ENCODE peak calls at places on chromosomes 16 and 17, in ten cellular contexts. I, W, D, B, Q, E, X, J, M and L are unnamed samples.

GRCh38 chr16:53836680-53837079 is 132.7 kb downstream of the FTO start:
- DNase-seq in I (no peak), W (no peak), D (no peak), B (no peak), Q (no peak), E (no peak), X (no peak), J (no peak), M (no peak), L (no peak)

GRCh38 chr16:11407047-11407982 is 62.1 kb downstream of the RMI2 start:
- DNase-seq in I (peak), W (peak), D (peak), B (peak), Q (peak), E (peak), X (peak), J (no peak), M (peak), L (peak)

GRCh38 chr16:65937455-65937854 is 429.0 kb upstream of the CDH5 start:
- DNase-seq in I (no peak), W (no peak), D (no peak), B (no peak), Q (no peak), E (no peak), X (no peak), J (no peak), M (no peak), L (no peak)

GRCh38 chr16:67194257-67194656 is 2.3 kb downstream of the E2F4 start:
- DNase-seq in I (no peak), W (no peak), D (no peak), B (no peak), Q (no peak), E (no peak), X (no peak), J (no peak), M (no peak), L (no peak)

GRCh38 chr17:60315650-60316049 is 76.3 kb downstream of the USP32 start:
- DNase-seq in I (no peak), W (no peak), D (peak), B (no peak), Q (no peak), E (no peak), X (no peak), J (no peak), M (no peak), L (peak)

GRCh38 chr17:3565143-3565542 is 7.5 kb upstream of the TRPV3 start:
- DNase-seq in I (no peak), W (no peak), D (no peak), B (no peak), Q (no peak), E (no peak), X (no peak), J (no peak), M (no peak), L (no peak)

GRCh38 chr17:15029469-15029868 is 235.7 kb downstream of the PMP22 start:
- DNase-seq in I (no peak), W (no peak), D (no peak), B (no peak), Q (no peak), E (no peak), X (no peak), J (no peak), M (no peak), L (no peak)

GRCh38 chr17:43734376-43734775 is 24.2 kb downstream of the SOST start:
- DNase-seq in I (no peak), W (no peak), D (no peak), B (peak), Q (no peak), E (peak), X (no peak), J (no peak), M (no peak), L (peak)

GRCh38 chr16:71565812-71566700 is 10.8 kb downstream of the TAT start:
- DNase-seq in I (no peak), W (no peak), D (no peak), B (no peak), Q (no peak), E (no peak), X (no peak), J (no peak), M (no peak), L (no peak)

GRCh38 chr17:82865274-82865673 is 25.5 kb upstream of the ZNF750 start:
- DNase-seq in I (no peak), W (no peak), D (no peak), B (no peak), Q (no peak), E (no peak), X (no peak), J (no peak), M (no peak), L (no peak)

GRCh38 chr16:57994361-57994760 is 6.1 kb downstream of the ZNF319 start:
- DNase-seq in I (no peak), W (no peak), D (no peak), B (no peak), Q (no peak), E (no peak), X (no peak), J (no peak), M (no peak), L (no peak)

GRCh38 chr17:51869387-51869786 is 289.1 kb downstream of the CA10 start:
- DNase-seq in I (no peak), W (no peak), D (peak), B (no peak), Q (no peak), E (no peak), X (peak), J (no peak), M (peak), L (peak)

GRCh38 chr17:41728056-41728455 is 6.4 kb downstream of the HAP1 start:
- DNase-seq in I (no peak), W (no peak), D (no peak), B (no peak), Q (no peak), E (no peak), X (no peak), J (no peak), M (no peak), L (no peak)

GRCh38 chr16:11792404-11793260 is 4.4 kb downstream of the ZC3H7A start:
- DNase-seq in I (peak), W (no peak), D (peak), B (no peak), Q (no peak), E (no peak), X (peak), J (peak), M (no peak), L (no peak)

GRCh38 chr16:1288813-1289479 is 20.5 kb upstream of the UBE2I start:
- DNase-seq in I (no peak), W (no peak), D (peak), B (no peak), Q (no peak), E (no peak), X (peak), J (no peak), M (peak), L (no peak)

GRCh38 chr17:78128616-78129384 is at the start of gene TMC6:
- DNase-seq in I (peak), W (no peak), D (peak), B (no peak), Q (peak), E (no peak), X (no peak), J (peak), M (peak), L (no peak)

GRCh38 chr17:42010898-42011516 is 6.2 kb downstream of the DNAJC7 start:
- DNase-seq in I (no peak), W (no peak), D (peak), B (no peak), Q (peak), E (peak), X (no peak), J (no peak), M (peak), L (peak)

GRCh38 chr16:29717113-29717512 is 28.7 kb downstream of the C16orf54 start:
- DNase-seq in I (no peak), W (no peak), D (no peak), B (no peak), Q (no peak), E (no peak), X (no peak), J (no peak), M (no peak), L (no peak)

GRCh38 chr16:22782299-22782698 is 31.7 kb upstream of the HS3ST2 start:
- DNase-seq in I (no peak), W (no peak), D (no peak), B (no peak), Q (no peak), E (no peak), X (no peak), J (no peak), M (peak), L (no peak)

GRCh38 chr17:334974-335481 is 17.6 kb downstream of the RPH3AL start:
- DNase-seq in I (no peak), W (no peak), D (no peak), B (no peak), Q (no peak), E (no peak), X (no peak), J (peak), M (no peak), L (no peak)

GRCh38 chr17:76969598-76970172 is 101.5 kb downstream of the MGAT5B start:
- DNase-seq in I (no peak), W (no peak), D (no peak), B (no peak), Q (no peak), E (no peak), X (peak), J (no peak), M (peak), L (no peak)

GRCh38 chr16:27267037-27267677 is 1.4 kb downstream of the NSMCE1 start:
- DNase-seq in I (no peak), W (no peak), D (no peak), B (no peak), Q (no peak), E (no peak), X (no peak), J (no peak), M (no peak), L (no peak)

GRCh38 chr16:19102187-19102872 is 11.4 kb upstream of the ITPRIPL2 start:
- DNase-seq in I (no peak), W (no peak), D (no peak), B (no peak), Q (no peak), E (no peak), X (no peak), J (no peak), M (no peak), L (no peak)

GRCh38 chr16:67181346-67181745 is 2.4 kb downstream of the MATCAP1 start:
- DNase-seq in I (no peak), W (peak), D (no peak), B (no peak), Q (no peak), E (peak), X (no peak), J (no peak), M (no peak), L (peak)

GRCh38 chr16:11233727-11234376 is 22.2 kb downstream of the SOCS1 start:
- DNase-seq in I (no peak), W (no peak), D (no peak), B (no peak), Q (no peak), E (no peak), X (no peak), J (no peak), M (no peak), L (no peak)

GRCh38 chr17:17547210-17547764 is 44.2 kb downstream of the PEMT start:
- DNase-seq in I (no peak), W (no peak), D (peak), B (no peak), Q (no peak), E (no peak), X (peak), J (no peak), M (no peak), L (no peak)

GRCh38 chr17:59496178-59496577 is 69.2 kb upstream of the DHX40 start:
- DNase-seq in I (no peak), W (no peak), D (no peak), B (no peak), Q (no peak), E (no peak), X (no peak), J (no peak), M (no peak), L (no peak)

GRCh38 chr16:11089504-11090124 is 145.2 kb downstream of the CLEC16A start:
- DNase-seq in I (peak), W (peak), D (no peak), B (no peak), Q (no peak), E (peak), X (no peak), J (no peak), M (no peak), L (peak)

DNA sequence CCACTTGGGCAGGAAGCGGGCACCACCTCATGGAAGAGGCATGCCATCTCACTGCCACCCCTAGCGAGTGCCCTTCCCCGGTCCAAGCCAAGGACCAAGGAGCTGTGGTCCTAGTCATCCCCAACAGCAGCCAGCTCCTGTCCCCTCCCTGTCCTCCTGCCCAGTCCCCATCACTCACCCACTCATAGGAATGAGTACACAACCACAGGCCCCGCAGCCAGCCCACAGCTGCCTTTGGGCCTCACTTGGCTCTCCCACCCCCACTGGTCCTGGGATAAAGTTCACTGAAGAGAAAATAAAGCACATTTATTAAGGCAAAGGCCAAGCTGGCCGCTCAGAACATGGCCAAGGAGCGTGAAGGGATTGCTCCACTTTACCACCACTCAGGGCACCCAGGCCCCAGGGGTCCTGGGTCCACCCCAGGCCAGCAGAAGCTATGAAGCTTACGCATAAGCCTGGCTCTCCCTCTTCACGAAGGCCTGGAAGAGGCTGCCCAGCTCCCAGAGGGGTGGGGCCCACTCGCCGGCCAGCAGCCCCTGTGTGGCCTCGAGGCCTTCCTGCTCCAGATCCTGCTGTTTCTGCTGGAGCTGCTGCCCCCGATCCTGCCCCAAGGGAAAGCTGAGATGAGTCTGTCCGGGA is 3.6 kb downstream of the SCRN2 start:
- DNase-seq in I (no peak), W (no peak), D (peak), B (no peak), Q (no peak), E (peak), X (no peak), J (no peak), M (no peak), L (peak)
- TF ChIP-seq CTCF in I (no peak), W (no peak), D (no peak), B (no peak), Q (no peak), E (no peak), X (no peak), J (no peak), M (no peak), L (no peak)

GRCh38 chr17:63589646-63590045 is 11.0 kb upstream of the TACO1 start:
- DNase-seq in I (no peak), W (no peak), D (no peak), B (no peak), Q (no peak), E (no peak), X (no peak), J (no peak), M (no peak), L (no peak)

GRCh38 chr17:63592797-63593196 is 7.9 kb upstream of the TACO1 start:
- DNase-seq in I (no peak), W (no peak), D (no peak), B (no peak), Q (no peak), E (no peak), X (no peak), J (no peak), M (no peak), L (no peak)

GRCh38 chr17:63587770-63588169 is 12.9 kb upstream of the TACO1 start:
- DNase-seq in I (no peak), W (no peak), D (no peak), B (no peak), Q (no peak), E (peak), X (no peak), J (no peak), M (no peak), L (no peak)

DNA sequence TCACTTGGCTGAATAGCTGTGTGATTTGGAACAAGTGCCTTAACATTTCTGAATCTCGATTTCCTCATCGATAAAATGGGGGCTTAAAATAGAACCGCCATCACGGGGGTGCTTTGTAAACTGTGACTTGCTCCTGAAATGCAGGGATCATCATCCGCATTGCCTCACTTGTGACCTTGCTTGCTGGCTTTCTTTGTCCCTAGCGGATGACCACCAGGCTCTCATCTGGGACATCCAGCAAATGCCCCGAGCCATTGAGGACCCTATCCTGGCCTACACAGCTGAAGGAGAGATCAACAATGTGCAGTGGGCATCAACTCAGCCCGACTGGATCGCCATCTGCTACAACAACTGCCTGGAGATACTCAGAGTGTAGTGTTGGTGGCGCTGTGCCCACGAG is 11.9 kb upstream of the TACO1 start:
- DNase-seq in I (no peak), W (no peak), D (no peak), B (no peak), Q (no peak), E (no peak), X (no peak), J (no peak), M (no peak), L (no peak)
- H3K4me3 ChIP-seq in I (no peak), W (no peak), D (no peak), B (no peak), Q (no peak), E (no peak), X (no peak), J (no peak), M (no peak), L (no peak)

GRCh38 chr17:1643293-1643998 is 2.1 kb downstream of the SCARF1 start:
- DNase-seq in I (peak), W (no peak), D (no peak), B (no peak), Q (peak), E (no peak), X (peak), J (no peak), M (peak), L (no peak)

GRCh38 chr17:1643999-1644492 is 1.5 kb downstream of the SCARF1 start:
- DNase-seq in I (peak), W (no peak), D (no peak), B (no peak), Q (no peak), E (no peak), X (no peak), J (no peak), M (no peak), L (no peak)

GRCh38 chr17:1646199-1646875 is 805 bp upstream of the SCARF1 start:
- DNase-seq in I (no peak), W (no peak), D (no peak), B (no peak), Q (no peak), E (no peak), X (no peak), J (no peak), M (no peak), L (no peak)

GRCh38 chr17:1645207-1646171 is at the start of gene SCARF1:
- DNase-seq in I (peak), W (no peak), D (no peak), B (no peak), Q (no peak), E (no peak), X (no peak), J (no peak), M (no peak), L (no peak)

DNA sequence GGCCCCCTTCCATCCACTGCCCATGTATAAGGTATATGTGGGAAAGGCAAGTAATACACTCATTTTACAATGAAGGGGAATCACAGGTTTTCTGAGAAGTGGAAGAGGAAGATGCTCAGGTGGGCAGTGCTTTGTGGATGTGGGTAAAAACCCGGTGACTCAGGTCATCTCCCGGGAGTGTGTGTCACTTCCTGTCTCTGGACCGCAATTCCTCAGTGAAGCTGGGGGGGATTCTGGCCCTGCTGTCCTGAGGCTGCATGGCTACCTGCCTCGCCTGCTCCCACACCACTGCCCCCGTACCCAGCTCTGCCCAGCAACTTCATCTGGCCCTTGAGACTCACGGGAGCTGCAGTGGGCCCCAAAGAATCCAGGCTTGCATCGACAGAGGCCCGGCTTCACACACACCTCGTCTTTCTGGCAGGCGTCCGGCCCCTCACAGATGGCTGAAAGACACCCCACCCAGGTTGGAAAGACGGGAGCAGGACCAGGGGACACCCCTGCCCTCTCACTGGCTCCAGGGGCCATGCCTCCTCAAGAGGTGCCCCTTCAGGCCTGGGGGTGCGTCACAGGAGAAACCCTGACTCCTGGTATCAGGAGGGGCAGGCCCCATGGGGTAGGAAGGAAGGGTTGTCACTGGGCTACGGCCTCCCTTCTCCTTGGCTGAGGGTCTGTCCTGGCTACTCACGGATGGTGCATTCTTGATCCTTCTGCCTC is 882 bp downstream of the SCARF1 start:
- DNase-seq in I (peak), W (no peak), D (no peak), B (no peak), Q (no peak), E (peak), X (no peak), J (no peak), M (no peak), L (no peak)
- TF ChIP-seq CTCF in I (no peak), W (no peak), D (no peak), B (no peak), Q (no peak), E (no peak), X (no peak), J (no peak), M (no peak), L (no peak)

GRCh38 chr17:66523378-66524174 is 221.2 kb downstream of the PRKCA start:
- DNase-seq in I (no peak), W (peak), D (no peak), B (no peak), Q (no peak), E (peak), X (no peak), J (no peak), M (no peak), L (peak)

GRCh38 chr17:66524848-66525247 is 222.4 kb downstream of the PRKCA start:
- DNase-seq in I (no peak), W (no peak), D (no peak), B (no peak), Q (no peak), E (no peak), X (no peak), J (no peak), M (no peak), L (no peak)

GRCh38 chr17:66525338-66525737 is 222.9 kb downstream of the PRKCA start:
- DNase-seq in I (no peak), W (no peak), D (no peak), B (no peak), Q (no peak), E (no peak), X (no peak), J (no peak), M (no peak), L (no peak)

GRCh38 chr17:66526827-66527226 is 224.4 kb downstream of the PRKCA start:
- DNase-seq in I (no peak), W (no peak), D (no peak), B (no peak), Q (no peak), E (no peak), X (no peak), J (no peak), M (no peak), L (no peak)

DNA sequence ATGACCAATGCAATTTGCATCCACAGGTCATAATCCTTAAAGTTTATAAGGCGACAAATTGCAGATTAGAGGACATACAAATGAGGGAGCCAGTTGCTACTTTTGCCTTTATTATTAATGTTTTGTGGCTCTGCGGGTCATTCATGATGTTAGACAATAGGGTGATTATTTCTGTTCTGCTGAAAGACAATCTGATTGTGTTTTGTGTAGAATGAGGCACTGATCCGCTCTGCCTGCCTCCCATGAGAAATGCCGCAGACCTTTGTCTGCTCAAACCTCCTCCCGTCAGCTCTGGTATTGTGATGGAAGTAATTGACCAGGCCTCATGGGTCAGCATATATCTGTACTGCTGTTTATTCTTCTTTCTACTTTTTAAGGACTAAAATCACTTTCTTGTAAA is 224.9 kb downstream of the PRKCA start:
- DNase-seq in I (no peak), W (no peak), D (no peak), B (no peak), Q (no peak), E (no peak), X (no peak), J (no peak), M (peak), L (no peak)
- H3K4me3 ChIP-seq in I (no peak), W (no peak), D (no peak), B (no peak), Q (no peak), E (no peak), X (no peak), J (no peak), M (no peak), L (no peak)

GRCh38 chr17:80454557-80455327 is 21.7 kb downstream of the NPTX1 start:
- DNase-seq in I (peak), W (peak), D (peak), B (peak), Q (peak), E (peak), X (peak), J (peak), M (peak), L (peak)
- TF ChIP-seq CTCF in I (no peak), W (no peak), D (peak), B (no peak), Q (no peak), E (peak), X (no peak), J (no peak), M (no peak), L (no peak)